ENCODE peak calls at places on chromosome 19, in seven cellular contexts. One of them, this sample, is unnamed.

GRCh38 chr19:38815059-38816001 is 2.6 kb upstream of the LGALS4 start:
- DNase-seq in activated T-cell treated with anti-CD3 and anti-CD28 coated beads, Interleukin-2, amount 50 U/mL, for 48 hours: no peak
- DNase-seq in fibroblast of mammary gland: no peak
- DNase-seq in AG04450: no peak
- DNase-seq in progenitor cell of endocrine pancreas: no peak
- DNase-seq in NCI-H1092 treated with DMSO at 0.1 percent for 48 hours: no peak
- DNase-seq in Karpas-422: no peak
- DNase-seq in this sample: no peak

GRCh38 chr19:30226464-30227070 is 145.6 kb upstream of the ZNF536 start:
- DNase-seq in NCI-H1092 treated with DMSO at 0.1 percent for 48 hours: no peak
- DNase-seq in AG04450: no peak
- DNase-seq in activated T-cell treated with anti-CD3 and anti-CD28 coated beads, Interleukin-2, amount 50 U/mL, for 48 hours: no peak
- DNase-seq in fibroblast of mammary gland: no peak
- DNase-seq in progenitor cell of endocrine pancreas: no peak
- DNase-seq in Karpas-422: no peak
- DNase-seq in this sample: no peak

GRCh38 chr19:2084993-2085720 is 11.0 kb downstream of the MOB3A start:
- DNase-seq in AG04450: no peak
- DNase-seq in fibroblast of mammary gland: peak; percentile 50
- DNase-seq in NCI-H1092 treated with DMSO at 0.1 percent for 48 hours: no peak
- DNase-seq in activated T-cell treated with anti-CD3 and anti-CD28 coated beads, Interleukin-2, amount 50 U/mL, for 48 hours: peak; percentile 90
- DNase-seq in progenitor cell of endocrine pancreas: no peak
- DNase-seq in Karpas-422: peak; percentile 96
- DNase-seq in this sample: no peak

GRCh38 chr19:46251415-46251814 is 21.9 kb downstream of the IGFL1 start:
- DNase-seq in NCI-H1092 treated with DMSO at 0.1 percent for 48 hours: no peak
- DNase-seq in AG04450: no peak
- DNase-seq in Karpas-422: no peak
- DNase-seq in activated T-cell treated with anti-CD3 and anti-CD28 coated beads, Interleukin-2, amount 50 U/mL, for 48 hours: no peak
- DNase-seq in progenitor cell of endocrine pancreas: no peak
- DNase-seq in fibroblast of mammary gland: no peak
- DNase-seq in this sample: no peak

GRCh38 chr19:18173572-18174294 is at the start of gene IFI30:
- DNase-seq in NCI-H1092 treated with DMSO at 0.1 percent for 48 hours: peak; percentile 19
- DNase-seq in fibroblast of mammary gland: peak; percentile 25
- DNase-seq in Karpas-422: peak; percentile 94
- DNase-seq in progenitor cell of endocrine pancreas: no peak
- DNase-seq in AG04450: no peak
- DNase-seq in activated T-cell treated with anti-CD3 and anti-CD28 coated beads, Interleukin-2, amount 50 U/mL, for 48 hours: peak; percentile 78
- DNase-seq in this sample: no peak

GRCh38 chr19:7540761-7541480 is 5.4 kb downstream of the PNPLA6 start:
- DNase-seq in NCI-H1092 treated with DMSO at 0.1 percent for 48 hours: no peak
- DNase-seq in fibroblast of mammary gland: peak; percentile 63
- DNase-seq in AG04450: no peak
- DNase-seq in Karpas-422: no peak
- DNase-seq in activated T-cell treated with anti-CD3 and anti-CD28 coated beads, Interleukin-2, amount 50 U/mL, for 48 hours: peak; percentile 69
- DNase-seq in progenitor cell of endocrine pancreas: no peak
- DNase-seq in this sample: no peak

GRCh38 chr19:8208119-8208709 is 956 bp upstream of the CERS4 start:
- DNase-seq in Karpas-422: no peak
- DNase-seq in NCI-H1092 treated with DMSO at 0.1 percent for 48 hours: no peak
- DNase-seq in AG04450: no peak
- DNase-seq in progenitor cell of endocrine pancreas: no peak
- DNase-seq in fibroblast of mammary gland: no peak
- DNase-seq in activated T-cell treated with anti-CD3 and anti-CD28 coated beads, Interleukin-2, amount 50 U/mL, for 48 hours: no peak
- DNase-seq in this sample: no peak

GRCh38 chr19:41906271-41906670 is 22.0 kb downstream of the ERFL start:
- DNase-seq in NCI-H1092 treated with DMSO at 0.1 percent for 48 hours: no peak
- DNase-seq in Karpas-422: no peak
- DNase-seq in fibroblast of mammary gland: no peak
- DNase-seq in activated T-cell treated with anti-CD3 and anti-CD28 coated beads, Interleukin-2, amount 50 U/mL, for 48 hours: no peak
- DNase-seq in AG04450: no peak
- DNase-seq in progenitor cell of endocrine pancreas: no peak
- DNase-seq in this sample: no peak

GRCh38 chr19:54282706-54283105 is 1.8 kb upstream of the LILRB2 start:
- DNase-seq in NCI-H1092 treated with DMSO at 0.1 percent for 48 hours: no peak
- DNase-seq in activated T-cell treated with anti-CD3 and anti-CD28 coated beads, Interleukin-2, amount 50 U/mL, for 48 hours: no peak
- DNase-seq in fibroblast of mammary gland: no peak
- DNase-seq in progenitor cell of endocrine pancreas: no peak
- DNase-seq in AG04450: no peak
- DNase-seq in Karpas-422: no peak
- DNase-seq in this sample: no peak

GRCh38 chr19:4233282-4233853 is 4.0 kb downstream of the EBI3 start:
- DNase-seq in activated T-cell treated with anti-CD3 and anti-CD28 coated beads, Interleukin-2, amount 50 U/mL, for 48 hours: peak; percentile 93
- DNase-seq in fibroblast of mammary gland: peak; percentile 25
- DNase-seq in NCI-H1092 treated with DMSO at 0.1 percent for 48 hours: peak; percentile 14
- DNase-seq in AG04450: no peak
- DNase-seq in Karpas-422: peak; percentile 86
- DNase-seq in progenitor cell of endocrine pancreas: peak; percentile 58
- DNase-seq in this sample: no peak

This sample was measured in AG09309.